ENCODE peak calls at places on chromosomes 5 and 9, in eight cellular contexts. U is heart right ventricle, G is GM23338, K is bronchial epithelial cell, J is type B pancreatic cell, W is endothelial cell, C is tibial nerve, V is spleen. A is an unnamed sample.

GRCh38 chr5:173917788-173918786 is 29.9 kb downstream of the CPEB4 start:
- DNase-seq in W (peak), C (peak), V (peak), G (peak), J (no peak), U (peak), K (peak), A (peak)

GRCh38 chr5:127840809-127841208 is 137.6 kb downstream of the CCDC192 start:
- DNase-seq in K (no peak), C (no peak), W (no peak), U (no peak), V (no peak), J (no peak), G (no peak), A (no peak)

GRCh38 chr9:89594811-89595550 is 9.8 kb upstream of the GADD45G start:
- DNase-seq in K (no peak), V (no peak), C (no peak), W (no peak), U (no peak), J (peak), G (no peak), A (no peak)

GRCh38 chr9:137522746-137523455 is 27.3 kb downstream of the PNPLA7 start:
- DNase-seq in C (no peak), U (no peak), G (no peak), V (no peak), J (no peak), W (no peak), K (no peak), A (no peak)

GRCh38 chr9:98989036-98990000 is 45.6 kb downstream of the COL15A1 start:
- DNase-seq in C (peak), J (peak), G (no peak), W (no peak), K (peak), U (peak), V (no peak), A (peak)

GRCh38 chr5:96752341-96753016 is 55.3 kb downstream of the ERAP1 start:
- DNase-seq in K (peak), V (no peak), W (peak), C (peak), J (no peak), G (peak), U (peak), A (no peak)

GRCh38 chr5:75666801-75667200 is 50.4 kb downstream of the POC5 start:
- DNase-seq in C (no peak), G (peak), J (no peak), W (no peak), V (no peak), K (no peak), U (no peak), A (no peak)

GRCh38 chr9:132753593-132753880 is 83.3 kb downstream of the GTF3C4 start:
- DNase-seq in U (no peak), J (no peak), W (no peak), G (no peak), C (no peak), V (no peak), K (no peak), A (peak)

GRCh38 chr9:73153793-73154227 is 2.1 kb downstream of the ANXA1 start:
- DNase-seq in W (no peak), C (no peak), U (no peak), G (no peak), K (peak), V (no peak), J (no peak), A (no peak)

GRCh38 chr9:86500667-86501435 is 146.6 kb upstream of the TUT7 start:
- DNase-seq in W (no peak), U (no peak), K (peak), V (no peak), J (no peak), G (no peak), C (peak), A (no peak)

GRCh38 chr9:36445800-36446361 is 45.8 kb upstream of the RNF38 start:
- DNase-seq in J (no peak), U (no peak), K (no peak), G (peak), C (no peak), W (no peak), V (no peak), A (no peak)

GRCh38 chr9:137221477-137222111 is 446 bp downstream of the RNF208 start:
- DNase-seq in C (no peak), V (no peak), G (peak), U (no peak), W (no peak), K (no peak), J (no peak), A (no peak)

GRCh38 chr5:61933787-61934626 is 372.0 kb upstream of the KIF2A start:
- DNase-seq in G (peak), U (peak), W (peak), C (peak), V (no peak), K (peak), J (no peak), A (peak)

GRCh38 chr9:92807757-92808725 is 43.4 kb upstream of the BICD2 start:
- DNase-seq in V (peak), J (no peak), U (no peak), W (no peak), K (no peak), G (peak), C (no peak), A (peak)

GRCh38 chr5:82991678-82992323 is 85.4 kb downstream of the TMEM167A start:
- DNase-seq in J (no peak), C (no peak), W (no peak), U (no peak), G (no peak), V (no peak), K (peak), A (no peak)

GRCh38 chr5:82858453-82859043 is 218.6 kb downstream of the TMEM167A start:
- DNase-seq in J (no peak), K (no peak), W (no peak), U (no peak), V (no peak), C (no peak), G (no peak), A (no peak)

GRCh38 chr5:117761190-117761589 is 1186.6 kb upstream of the SEMA6A start:
- DNase-seq in J (no peak), C (no peak), U (no peak), K (no peak), G (peak), V (no peak), W (no peak), A (no peak)

GRCh38 chr9:136700959-136701664 is 11.3 kb upstream of the DIPK1B start:
- DNase-seq in J (no peak), K (no peak), C (no peak), W (peak), U (no peak), G (no peak), V (peak), A (no peak)

GRCh38 chr9:76803762-76804161 is 39.5 kb downstream of the PCA3 start:
- DNase-seq in C (no peak), V (no peak), J (no peak), U (no peak), W (no peak), G (no peak), K (no peak), A (no peak)

GRCh38 chr9:134145262-134145661 is 9.4 kb downstream of the WDR5 start:
- DNase-seq in V (no peak), W (no peak), J (no peak), K (no peak), G (no peak), U (no peak), C (no peak), A (no peak)

GRCh38 chr9:125119643-125120286 is 23.6 kb downstream of the SCAI start:
- DNase-seq in U (no peak), V (no peak), K (no peak), J (no peak), G (no peak), W (no peak), C (no peak), A (no peak)

GRCh38 chr5:149442563-149443182 is 63.6 kb upstream of the IL17B start:
- DNase-seq in G (peak), W (peak), C (peak), J (peak), V (peak), K (peak), U (peak), A (peak)

GRCh38 chr5:57531333-57531732 is 48.7 kb upstream of the ACTBL2 start:
- DNase-seq in W (no peak), U (no peak), C (no peak), G (no peak), J (no peak), K (no peak), V (no peak), A (no peak)

GRCh38 chr5:56215019-56215830 is 17.9 kb downstream of the ANKRD55 start:
- DNase-seq in J (no peak), W (no peak), G (no peak), V (no peak), C (no peak), U (no peak), K (no peak), A (no peak)

GRCh38 chr9:106862115-106862945 is 636 bp upstream of the ZNF462 start:
- DNase-seq in U (peak), G (peak), W (peak), C (peak), J (peak), V (no peak), K (peak), A (peak)

GRCh38 chr5:68216737-68217231 is 1.2 kb downstream of the PIK3R1 start:
- DNase-seq in U (no peak), G (no peak), J (no peak), K (no peak), V (no peak), W (peak), C (no peak), A (no peak)

GRCh38 chr5:65034782-65035181 is 266.1 kb downstream of the CWC27 start:
- DNase-seq in K (no peak), J (no peak), W (peak), V (peak), G (peak), C (no peak), U (no peak), A (peak)

GRCh38 chr5:90434116-90434714 is 24.7 kb upstream of the CETN3 start:
- DNase-seq in J (no peak), V (no peak), G (peak), K (peak), U (no peak), C (peak), W (peak), A (peak)

GRCh38 chr5:1009359-1010180 is 968 bp downstream of the NKD2 start:
- DNase-seq in U (no peak), C (no peak), V (peak), G (no peak), W (no peak), J (peak), K (no peak), A (peak)
- TF ChIP-seq CTCF in U (no peak), C (no peak), V (no peak), G (no peak), W (no peak), J (no peak), K (no peak), A (no peak)

DNA sequence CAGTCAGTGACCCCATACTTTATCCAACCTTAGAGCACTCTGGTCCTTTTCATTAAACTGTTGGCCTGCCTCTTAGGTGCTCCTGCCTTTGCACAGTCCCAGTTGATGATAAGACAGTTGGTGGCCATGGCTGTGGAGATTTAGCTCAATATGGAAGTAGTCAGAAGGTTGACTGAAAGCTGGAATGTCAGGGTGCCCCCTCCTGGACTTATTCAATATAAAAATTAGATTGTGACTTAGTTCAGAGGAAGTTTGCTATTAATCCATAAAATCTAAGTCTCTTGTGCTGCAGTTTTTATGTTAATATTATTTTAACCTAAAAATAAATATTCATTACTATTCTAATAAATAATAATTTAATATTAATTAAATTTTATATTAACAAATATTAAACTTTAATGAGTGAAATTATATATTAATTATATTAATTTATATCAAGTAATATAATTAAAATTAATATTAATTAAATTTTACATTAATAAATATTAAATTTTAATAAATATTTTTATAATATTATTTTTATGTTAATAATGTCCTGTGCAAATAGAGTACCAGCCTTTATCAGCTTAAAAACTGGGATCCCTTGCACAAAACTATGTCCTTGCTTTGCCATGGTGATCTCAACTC is 77.7 kb upstream of the ADAMTSL1 start:
- DNase-seq in G (peak), U (no peak), C (no peak), V (no peak), W (no peak), J (no peak), K (peak), A (no peak)
- TF ChIP-seq CTCF in G (peak), U (no peak), C (no peak), V (no peak), W (peak), J (peak), K (no peak), A (no peak)

DNA sequence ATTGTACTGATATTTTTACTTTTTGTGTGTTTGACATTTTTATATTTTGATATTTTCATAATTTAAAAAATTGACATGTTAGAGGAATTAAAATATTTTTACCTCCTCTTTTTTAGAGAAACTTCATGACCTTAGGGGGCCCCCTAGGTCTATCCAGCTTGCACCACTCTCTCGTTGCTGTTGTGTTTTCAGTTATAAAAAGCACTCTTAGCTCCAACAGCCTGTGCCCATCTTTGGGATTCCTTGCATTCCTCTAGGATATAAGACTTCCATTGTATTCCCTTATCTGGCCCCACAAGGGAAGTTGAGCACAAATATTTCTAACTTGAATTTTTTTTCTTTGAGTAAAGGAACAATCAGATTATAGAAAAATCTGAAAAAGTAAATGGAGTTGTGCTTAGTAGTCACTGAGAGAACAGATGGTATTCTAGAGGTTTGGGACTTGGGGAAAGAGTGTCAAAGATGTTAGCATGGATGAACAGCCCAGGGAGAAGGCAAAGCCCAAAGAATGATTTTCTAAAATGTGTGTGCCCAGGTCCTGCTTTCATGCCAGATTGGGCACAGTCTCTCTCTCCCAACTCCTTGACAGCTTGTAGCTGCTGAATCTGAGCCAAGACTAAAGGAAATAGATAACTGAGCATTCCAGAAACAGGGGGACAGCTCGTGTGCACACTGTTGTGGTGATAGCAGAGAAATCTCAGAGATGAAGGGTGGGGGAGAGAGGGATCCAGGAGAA is 245.5 kb downstream of the SH3GL2 start:
- DNase-seq in C (no peak), U (no peak), V (no peak), J (no peak), K (no peak), W (no peak), G (peak), A (no peak)
- TF ChIP-seq CTCF in C (no peak), U (no peak), V (no peak), J (peak), K (no peak), W (no peak), G (no peak), A (no peak)

GRCh38 chr5:79856456-79857055 is 134.5 kb downstream of the MTX3 start:
- DNase-seq in C (no peak), G (no peak), V (no peak), U (no peak), K (no peak), J (no peak), W (no peak), A (no peak)

GRCh38 chr5:79851694-79852006 is 139.4 kb downstream of the MTX3 start:
- DNase-seq in J (peak), W (no peak), K (no peak), V (no peak), G (no peak), U (no peak), C (no peak), A (no peak)

GRCh38 chr5:79850941-79851693 is 139.9 kb downstream of the MTX3 start:
- DNase-seq in J (peak), K (no peak), C (no peak), G (no peak), U (no peak), W (no peak), V (no peak), A (no peak)

GRCh38 chr5:79853003-79853402 is 138.1 kb downstream of the MTX3 start:
- DNase-seq in W (no peak), V (no peak), U (no peak), K (no peak), G (no peak), C (no peak), J (peak), A (no peak)

GRCh38 chr5:79853676-79854418 is 137.2 kb downstream of the MTX3 start:
- DNase-seq in J (peak), K (peak), V (no peak), G (no peak), W (no peak), U (no peak), C (no peak), A (no peak)
- TF ChIP-seq CTCF in J (no peak), K (peak), V (no peak), G (peak), W (no peak), U (no peak), C (no peak), A (no peak)

GRCh38 chr5:34538026-34538672 is 118.0 kb upstream of the RAI14 start:
- DNase-seq in K (peak), W (no peak), G (peak), V (no peak), C (peak), U (no peak), J (no peak), A (no peak)
- TF ChIP-seq CTCF in K (peak), W (peak), G (peak), V (no peak), C (peak), U (peak), J (no peak), A (peak)

A was measured in upper lobe of left lung.